ENCODE peak calls at places on chromosomes 4 and X, in seven cellular contexts. F is ovary, L is astrocyte, M is AG04450, N is right atrium auricular region, E is astrocyte of the spinal cord, P is BJ. J is an unnamed sample.

GRCh38 chr4:159374749-159375535 is 272.1 kb downstream of the RAPGEF2 start:
- DNase-seq in E (peak; percentile 50), N (no peak), M (peak; percentile 16), L (peak; percentile 72), F (no peak), P (peak; percentile 49), J (peak; percentile 64)

GRCh38 chr4:178165909-178166308 is 723.7 kb upstream of the AGA start:
- DNase-seq in F (no peak), N (no peak), P (no peak), M (no peak), L (no peak), E (no peak), J (no peak)

GRCh38 chr4:108042927-108043326 is 53.2 kb downstream of the HADH start:
- DNase-seq in L (no peak), F (no peak), E (no peak), M (no peak), P (no peak), N (no peak), J (no peak)

GRCh38 chr4:118326585-118326984 is 26.2 kb downstream of the PRSS12 start:
- DNase-seq in M (no peak), F (no peak), L (no peak), P (no peak), N (no peak), E (no peak), J (no peak)

GRCh38 chrX:107449490-107450175 is at the start of gene FRMPD3:
- DNase-seq in L (no peak), P (no peak), E (no peak), F (no peak), N (no peak), M (no peak), J (no peak)

GRCh38 chr4:184826315-184827266 is 823 bp upstream of the ACSL1 start:
- DNase-seq in E (no peak), P (no peak), F (peak; percentile 36), N (no peak), L (no peak), M (no peak), J (no peak)

GRCh38 chr4:62912531-62912930 is 1496.7 kb downstream of the TECRL start:
- DNase-seq in L (no peak), M (no peak), F (no peak), P (no peak), N (no peak), E (no peak), J (no peak)

GRCh38 chr4:128831526-128832252 is 22.2 kb downstream of the JADE1 start:
- DNase-seq in P (no peak), M (no peak), F (no peak), N (no peak), E (peak; percentile 75), L (peak; percentile 49), J (peak; percentile 48)

GRCh38 chr4:2825740-2826139 is 17.9 kb upstream of the ADD1 start:
- DNase-seq in F (no peak), N (no peak), M (no peak), L (no peak), E (no peak), P (no peak), J (no peak)

GRCh38 chr4:177105526-177105925 is 204.1 kb upstream of the NEIL3 start:
- DNase-seq in M (no peak), F (no peak), N (no peak), P (peak; percentile 79), L (no peak), E (no peak), J (no peak)

GRCh38 chrX:115713465-115713864 is 152.5 kb downstream of the PLS3 start:
- DNase-seq in L (no peak), P (no peak), M (no peak), F (no peak), N (no peak), E (no peak), J (no peak)

GRCh38 chr4:26033389-26033788 is 119.4 kb downstream of the SMIM20 start:
- DNase-seq in P (no peak), F (no peak), E (no peak), M (no peak), N (no peak), L (no peak), J (no peak)

GRCh38 chr4:157587681-157588423 is 367.3 kb downstream of the GRIA2 start:
- DNase-seq in L (no peak), F (no peak), N (no peak), M (no peak), P (no peak), E (no peak), J (no peak)

GRCh38 chr4:98484031-98484430 is 174.4 kb downstream of the TSPAN5 start:
- DNase-seq in P (no peak), L (peak; percentile 66), N (no peak), E (peak; percentile 53), M (no peak), F (no peak), J (peak; percentile 26)

GRCh38 chr4:56128231-56128630 is 179.5 kb downstream of the CEP135 start:
- DNase-seq in M (no peak), F (no peak), N (no peak), L (peak; percentile 84), E (peak; percentile 64), P (no peak), J (peak; percentile 88)

GRCh38 chr4:182724414-182724813 is 192.8 kb downstream of the DCTD start:
- DNase-seq in F (no peak), N (no peak), P (peak; percentile 17), M (no peak), L (no peak), E (no peak), J (no peak)

GRCh38 chr4:183912585-183912984 is 7.5 kb downstream of the STOX2 start:
- DNase-seq in N (no peak), E (peak; percentile 46), L (peak; percentile 57), F (no peak), P (no peak), M (no peak), J (no peak)

GRCh38 chr4:15470149-15470520 is 453 bp downstream of the CC2D2A start:
- DNase-seq in M (no peak), F (no peak), P (no peak), E (no peak), L (peak; percentile 6), N (no peak), J (no peak)

GRCh38 chr4:1411436-1412375 is 5.5 kb upstream of the NKX1-1 start:
- DNase-seq in M (no peak), P (no peak), F (no peak), E (no peak), L (no peak), N (peak; percentile 30), J (no peak)

GRCh38 chrX:130636277-130636676 is 234.5 kb downstream of the RBMX2 start:
- DNase-seq in P (no peak), N (no peak), F (no peak), M (no peak), E (no peak), L (no peak), J (peak; percentile 13)

GRCh38 chrX:40539214-40540142 is 41.3 kb upstream of the ATP6AP2 start:
- DNase-seq in E (peak; percentile 16), N (peak; percentile 72), L (peak; percentile 42), F (no peak), P (peak; percentile 23), M (peak; percentile 11), J (peak; percentile 76)

DNA sequence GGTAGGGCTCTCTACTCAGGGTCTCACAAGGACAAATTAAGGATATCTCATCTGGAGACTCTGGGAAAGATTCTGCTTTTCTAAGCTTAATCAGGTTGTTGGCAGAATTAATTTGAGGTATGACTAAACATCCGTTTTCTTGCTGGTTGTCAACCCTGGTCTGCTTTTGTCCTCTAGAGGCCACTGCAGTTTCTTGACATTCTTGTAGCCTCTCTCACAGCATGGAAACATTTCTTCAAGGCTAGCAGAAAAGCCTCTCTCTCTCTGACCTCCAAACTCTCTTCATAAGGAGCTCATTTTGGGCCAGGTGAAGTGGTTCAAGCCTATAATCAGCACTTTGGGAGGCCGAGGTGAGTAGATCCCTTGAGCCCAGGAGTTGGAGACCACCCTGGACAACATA is 749.5 kb upstream of the PCDH7 start:
- DNase-seq in E (peak; percentile 1), P (no peak), F (no peak), L (no peak), M (no peak), N (no peak), J (peak; percentile 35)
- TF ChIP-seq CTCF in E (peak; percentile 35), P (no peak), F (no peak), L (peak; percentile 22), M (no peak), N (no peak), J (peak; percentile 44)

GRCh38 chr4:10456270-10457254 is 664 bp downstream of the ZNF518B start:
- DNase-seq in F (peak; percentile 34), L (peak; percentile 58), P (no peak), N (no peak), E (peak; percentile 54), M (no peak), J (peak; percentile 67)
- H3K4me3 ChIP-seq in F (peak overlapping the region; percentile 53), L (peak overlapping the region; percentile 79), P (peak overlapping the region; percentile 65), N (peak overlapping the region; percentile 62), E (peak overlapping the region; percentile 41), M (peak overlapping the region; percentile 66), J (peak overlapping the region; percentile 65)

GRCh38 chr4:163758032-163758431 is 263.5 kb downstream of the TMA16 start:
- DNase-seq in P (no peak), N (no peak), L (no peak), M (no peak), E (no peak), F (no peak), J (no peak)

GRCh38 chr4:163755013-163755412 is 260.5 kb downstream of the TMA16 start:
- DNase-seq in P (no peak), M (no peak), E (peak; percentile 46), F (no peak), N (no peak), L (peak; percentile 8), J (no peak)
- TF ChIP-seq CTCF in P (no peak), M (peak; percentile 75), E (peak; percentile 51), F (no peak), N (no peak), L (peak; percentile 55), J (no peak)

GRCh38 chr4:140000232-140000631 is 153.8 kb downstream of the MAML3 start:
- DNase-seq in L (no peak), M (no peak), F (no peak), P (no peak), E (no peak), N (no peak), J (no peak)

GRCh38 chr4:140005699-140006098 is 148.3 kb downstream of the MAML3 start:
- DNase-seq in M (no peak), L (no peak), F (no peak), P (no peak), E (no peak), N (no peak), J (no peak)

GRCh38 chr4:140004580-140005314 is 149.2 kb downstream of the MAML3 start:
- DNase-seq in M (no peak), F (peak; percentile 47), L (peak; percentile 65), P (peak; percentile 2), E (peak; percentile 61), N (no peak), J (peak; percentile 67)

DNA sequence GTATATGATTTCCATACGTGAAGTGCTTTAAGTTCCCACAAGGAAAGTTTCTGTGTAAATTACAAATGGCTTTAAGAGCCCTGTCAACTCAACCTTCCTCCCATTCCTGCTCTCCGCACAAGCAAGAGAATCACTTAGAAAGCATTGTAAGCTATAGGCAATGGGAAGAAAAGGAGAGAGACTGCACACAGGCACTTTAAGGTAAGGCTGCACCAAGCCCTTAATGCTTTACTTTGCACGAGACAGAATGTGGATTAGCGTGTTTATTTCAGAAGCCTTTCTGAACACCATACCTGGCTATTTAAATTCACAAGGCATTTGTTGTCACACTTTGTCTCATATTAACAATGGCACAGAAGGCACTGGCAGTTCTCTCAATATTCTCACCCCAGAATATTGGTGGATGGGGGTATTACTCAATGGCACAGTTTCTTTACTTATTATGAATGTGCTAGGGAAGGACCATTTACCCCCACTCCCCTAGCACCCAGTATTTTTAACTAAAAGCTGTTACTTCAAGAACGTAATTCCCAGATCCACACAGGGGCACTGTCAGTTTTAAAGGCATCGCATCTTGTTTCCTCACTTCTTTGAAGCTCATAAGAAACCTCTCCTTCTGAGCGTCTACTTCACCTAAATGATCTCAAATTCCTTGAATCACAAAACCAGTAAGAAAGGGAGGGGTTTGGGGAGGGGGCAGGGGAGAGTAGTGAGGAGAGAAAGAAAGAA is 150.0 kb downstream of the MAML3 start:
- DNase-seq in N (no peak), E (no peak), F (no peak), L (no peak), P (no peak), M (no peak), J (no peak)
- H3K4me3 ChIP-seq in N (peak overlapping the region; percentile 42), E (peak overlapping the region; percentile 38), F (peak overlapping the region; percentile 30), L (peak overlapping the region; percentile 41), P (peak overlapping the region; percentile 27), M (peak overlapping the region; percentile 46), J (peak overlapping the region; percentile 41)

J was measured in fibroblast of pulmonary artery.